ENCODE peak calls at places on chromosome 2, in five cellular contexts. L is stimulated activated CD4-positive, alpha-beta T cell treated with anti-CD3 and anti-CD28 coated beads, TNF-alpha, amount 100 ng/mL, for 4 hours; W is NCI-H187; Z is mesothelial cell of epicardium; M is HuH-7.5. P is an unnamed sample.

GRCh38 chr2:242031481-242032019 is 162.0 kb downstream of the RTP5 start:
- DNase-seq in L (peak; percentile 48), W (no peak), Z (no peak), M (no peak), P (no peak)

GRCh38 chr2:43116988-43117387 is 109.4 kb downstream of the ZFP36L2 start:
- DNase-seq in L (no peak), W (no peak), Z (no peak), M (no peak), P (no peak)

GRCh38 chr2:100066246-100066645 is 76.1 kb downstream of the AFF3 start:
- DNase-seq in L (no peak), W (no peak), Z (no peak), M (no peak), P (no peak)

GRCh38 chr2:43178602-43179542 is 47.5 kb downstream of the ZFP36L2 start:
- DNase-seq in L (no peak), W (peak; percentile 54), Z (no peak), M (peak; percentile 63), P (no peak)

GRCh38 chr2:23553561-23553960 is 168.6 kb downstream of the KLHL29 start:
- DNase-seq in L (no peak), W (no peak), Z (no peak), M (no peak), P (no peak)

GRCh38 chr2:40129725-40130124 is 322.2 kb downstream of the SLC8A1 start:
- DNase-seq in L (no peak), W (no peak), Z (no peak), M (no peak), P (no peak)

GRCh38 chr2:86790134-86790827 is 432 bp downstream of the CD8A start:
- DNase-seq in L (no peak), W (no peak), Z (no peak), M (no peak), P (no peak)

GRCh38 chr2:127228102-127228501 is 8.0 kb upstream of the CYP27C1 start:
- DNase-seq in L (no peak), W (no peak), Z (no peak), M (no peak), P (no peak)

GRCh38 chr2:236156860-236157194 is 11.4 kb downstream of the GBX2 start:
- DNase-seq in L (no peak), W (no peak), Z (no peak), M (no peak), P (no peak)

GRCh38 chr2:33660416-33661118 is 61.5 kb upstream of the FAM98A start:
- DNase-seq in L (no peak), W (no peak), Z (no peak), M (no peak), P (no peak)

GRCh38 chr2:128374001-128374710 is 55.5 kb upstream of the HS6ST1 start:
- DNase-seq in L (no peak), W (no peak), Z (no peak), M (no peak), P (no peak)

GRCh38 chr2:207869784-207870778 is 100.4 kb upstream of the FZD5 start:
- DNase-seq in L (no peak), W (no peak), Z (no peak), M (peak; percentile 12), P (no peak)

GRCh38 chr2:139529045-139529444 is 748.9 kb upstream of the NXPH2 start:
- DNase-seq in L (no peak), W (no peak), Z (no peak), M (no peak), P (no peak)

GRCh38 chr2:177552414-177553175 is 160.0 kb downstream of the AGPS start:
- DNase-seq in L (peak; percentile 73), W (peak; percentile 80), Z (peak; percentile 81), M (peak; percentile 83), P (peak; percentile 88)

GRCh38 chr2:38116762-38117161 is 40.8 kb upstream of the CYP1B1 start:
- DNase-seq in L (no peak), W (no peak), Z (no peak), M (no peak), P (no peak)

GRCh38 chr2:25309402-25309801 is 32.3 kb downstream of the DNMT3A start:
- DNase-seq in L (peak; percentile 50), W (no peak), Z (no peak), M (peak; percentile 71), P (no peak)

GRCh38 chr2:9300829-9301453 is 94.3 kb downstream of the ASAP2 start:
- DNase-seq in L (no peak), W (no peak), Z (no peak), M (no peak), P (no peak)

GRCh38 chr2:219525533-219526232 is 11.4 kb downstream of the ASIC4 start:
- DNase-seq in L (no peak), W (no peak), Z (no peak), M (no peak), P (no peak)

GRCh38 chr2:60116167-60116870 is 437.1 kb downstream of the BCL11A start:
- DNase-seq in L (no peak), W (no peak), Z (no peak), M (no peak), P (no peak)